ENCODE peak calls at places on chromosomes 13 and 19, in four cellular contexts. C, R, K and M are unnamed samples.

GRCh38 chr19:35468637-35469036 is 20.6 kb downstream of the FFAR2 start:
- DNase-seq in K (peak), R (peak), C (peak), M (peak)

GRCh38 chr19:49331616-49332055 is 3.6 kb upstream of the CD37 start:
- DNase-seq in C (no peak), K (peak), R (peak), M (no peak)

GRCh38 chr13:98606296-98606695 is 29.4 kb upstream of the STK24 start:
- DNase-seq in C (no peak), K (no peak), R (peak), M (no peak)

GRCh38 chr13:100098445-100099116 is 9.7 kb downstream of the PCCA start:
- DNase-seq in K (no peak), R (no peak), C (no peak), M (no peak)

GRCh38 chr19:39406656-39407393 is at the start of gene ZFP36:
- DNase-seq in R (peak), C (peak), K (peak), M (peak)

GRCh38 chr13:60146491-60146890 is 17.2 kb downstream of the DIAPH3 start:
- DNase-seq in R (no peak), C (no peak), K (no peak), M (no peak)

GRCh38 chr13:29472317-29472961 is 123.0 kb downstream of the SLC7A1 start:
- DNase-seq in K (peak), R (peak), C (peak), M (no peak)

GRCh38 chr19:36152061-36152885 is at the start of gene COX7A1:
- DNase-seq in R (peak), K (peak), C (peak), M (peak)

GRCh38 chr13:33184530-33184929 is 101.0 kb downstream of the STARD13 start:
- DNase-seq in K (no peak), R (no peak), C (no peak), M (no peak)

GRCh38 chr13:47794963-47795362 is 206.1 kb downstream of the SUCLA2 start:
- DNase-seq in R (peak), C (no peak), K (no peak), M (no peak)

GRCh38 chr13:98315466-98315865 is 138.4 kb upstream of the RNF113B start:
- DNase-seq in C (no peak), K (no peak), R (no peak), M (no peak)

GRCh38 chr13:28532226-28533048 is 37.5 kb upstream of the FLT1 start:
- DNase-seq in R (peak), K (no peak), C (no peak), M (peak)

GRCh38 chr13:110920038-110920437 is 5.2 kb upstream of the ANKRD10 start:
- DNase-seq in R (no peak), K (no peak), C (no peak), M (no peak)

GRCh38 chr19:17620696-17621095 is 65.2 kb downstream of the COLGALT1 start:
- DNase-seq in K (no peak), R (no peak), C (no peak), M (peak)

GRCh38 chr19:4088975-4089374 is 22.3 kb upstream of the ZBTB7A start:
- DNase-seq in R (no peak), K (no peak), C (no peak), M (no peak)

GRCh38 chr13:66212511-66212910 is 1017.6 kb downstream of the PCDH9 start:
- DNase-seq in K (no peak), R (no peak), C (no peak), M (no peak)

GRCh38 chr13:66218583-66218982 is 1011.6 kb downstream of the PCDH9 start:
- DNase-seq in K (no peak), R (no peak), C (no peak), M (no peak)

GRCh38 chr13:66214467-66214866 is 1015.7 kb downstream of the PCDH9 start:
- DNase-seq in C (no peak), R (no peak), K (no peak), M (no peak)

GRCh38 chr13:66219493-66219892 is 1010.6 kb downstream of the PCDH9 start:
- DNase-seq in R (no peak), K (no peak), C (no peak), M (no peak)

DNA sequence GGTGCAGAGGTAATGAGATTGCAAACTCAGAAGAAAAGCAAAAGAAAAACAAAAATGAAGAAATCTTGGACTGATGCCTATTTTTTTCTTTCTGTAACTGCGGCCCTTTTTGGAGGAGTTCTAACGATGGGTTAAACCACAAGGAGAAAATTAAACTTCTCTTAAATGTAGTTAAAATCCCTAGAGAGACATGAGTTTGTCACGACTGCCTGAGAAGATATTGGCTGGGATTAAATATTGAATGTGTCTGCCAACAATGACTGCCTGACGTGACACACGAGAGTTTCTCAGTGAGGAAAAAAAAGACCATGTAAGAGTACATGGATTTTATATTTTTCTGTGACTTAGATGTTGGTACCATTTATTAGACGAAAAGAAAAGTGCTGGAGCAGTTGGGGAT is 1013.4 kb downstream of the PCDH9 start:
- DNase-seq in C (no peak), K (no peak), R (no peak), M (no peak)
- H3K4me3 ChIP-seq in C (no peak), K (no peak), R (no peak), M (no peak)

GRCh38 chr19:2099054-2099501 is 2.4 kb downstream of the IZUMO4 start:
- DNase-seq in K (no peak), R (no peak), C (no peak), M (no peak)

GRCh38 chr19:2099937-2100718 is 3.4 kb downstream of the IZUMO4 start:
- DNase-seq in K (no peak), R (no peak), C (no peak), M (no peak)

GRCh38 chr19:2095338-2095938 is 688 bp downstream of the MOB3A start:
- DNase-seq in C (peak), R (no peak), K (no peak), M (no peak)

GRCh38 chr19:2096543-2097329 is at the start of gene IZUMO4:
- DNase-seq in C (peak), R (peak), K (peak), M (peak)

DNA sequence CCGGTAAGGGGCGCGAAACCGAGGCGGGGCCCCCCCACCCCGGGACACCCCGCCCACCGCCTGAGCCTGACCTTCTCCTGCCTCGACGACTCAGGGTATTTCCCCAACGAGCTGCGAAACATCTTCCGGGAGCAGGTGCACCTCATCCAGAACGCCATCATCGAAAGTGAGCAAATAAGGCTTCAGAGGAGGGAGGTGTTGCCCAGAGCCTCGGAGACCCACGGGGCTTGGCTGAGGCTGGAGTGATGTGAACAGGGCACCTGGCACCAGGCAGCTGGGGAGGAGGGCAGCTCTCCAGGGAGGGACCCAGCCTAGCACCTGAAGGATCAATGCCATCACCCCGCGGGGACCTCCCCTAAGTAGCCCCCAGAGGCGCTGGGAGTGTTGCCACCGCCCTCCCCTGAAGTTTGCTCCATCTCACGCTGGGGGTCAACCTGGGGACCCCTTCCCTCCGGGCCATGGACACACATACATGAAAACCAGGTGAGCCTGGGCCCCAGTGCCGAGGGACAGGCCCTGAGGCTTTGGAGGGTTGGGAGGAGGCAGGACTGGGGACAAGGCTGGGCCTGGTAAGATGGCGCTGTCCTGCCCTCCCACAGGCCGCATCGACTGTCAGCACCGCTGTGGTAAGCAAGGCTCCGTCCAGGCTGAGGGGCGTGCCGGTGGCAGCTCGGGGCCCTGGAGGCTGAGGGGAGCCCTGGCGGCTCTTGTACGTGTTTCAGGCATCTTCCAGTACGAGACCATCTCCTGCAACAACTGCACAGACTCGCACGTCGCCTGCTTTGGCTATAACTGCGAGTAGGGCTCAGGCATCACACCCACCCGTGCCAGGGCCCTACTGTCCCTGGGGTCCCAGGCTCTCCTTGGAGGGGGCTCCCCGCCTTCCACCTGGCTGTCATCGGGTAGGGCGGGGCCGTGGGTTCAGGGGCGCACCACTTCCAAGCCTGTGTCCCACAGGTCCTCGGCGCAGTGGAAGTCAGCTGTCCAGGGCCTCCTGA is 914 bp downstream of the IZUMO4 start:
- DNase-seq in R (peak), C (peak), K (peak), M (no peak)
- H3K27ac ChIP-seq in R (peak), C (peak), K (no peak), M (no peak)

GRCh38 chr13:41528021-41528420 is 70.7 kb downstream of the RGCC start:
- DNase-seq in C (no peak), R (no peak), K (no peak), M (no peak)

GRCh38 chr13:41533676-41534075 is 76.3 kb downstream of the RGCC start:
- DNase-seq in R (no peak), K (no peak), C (no peak), M (no peak)

DNA sequence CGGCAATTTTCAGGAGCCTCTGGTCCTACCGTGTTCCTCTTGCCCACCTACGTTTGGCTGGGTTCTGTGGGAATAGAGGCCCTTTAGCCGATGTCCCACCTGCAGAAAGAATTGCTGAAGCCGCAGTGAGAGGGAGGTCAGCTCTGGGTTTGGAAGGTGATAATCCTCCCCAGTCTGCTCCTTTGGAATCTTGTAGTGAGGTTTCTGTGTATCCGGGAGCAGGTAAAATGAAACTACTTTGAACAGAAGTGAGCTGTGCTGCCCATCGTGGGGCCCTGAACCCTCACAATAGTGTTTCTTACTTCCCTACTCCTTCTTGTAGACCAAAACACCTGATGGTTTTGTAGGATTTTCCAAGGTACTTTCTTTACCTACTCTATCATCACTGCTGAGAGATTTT is 75.9 kb downstream of the RGCC start:
- DNase-seq in K (no peak), R (no peak), C (no peak), M (no peak)
- H3K4me3 ChIP-seq in K (no peak), R (no peak), C (no peak), M (no peak)

DNA sequence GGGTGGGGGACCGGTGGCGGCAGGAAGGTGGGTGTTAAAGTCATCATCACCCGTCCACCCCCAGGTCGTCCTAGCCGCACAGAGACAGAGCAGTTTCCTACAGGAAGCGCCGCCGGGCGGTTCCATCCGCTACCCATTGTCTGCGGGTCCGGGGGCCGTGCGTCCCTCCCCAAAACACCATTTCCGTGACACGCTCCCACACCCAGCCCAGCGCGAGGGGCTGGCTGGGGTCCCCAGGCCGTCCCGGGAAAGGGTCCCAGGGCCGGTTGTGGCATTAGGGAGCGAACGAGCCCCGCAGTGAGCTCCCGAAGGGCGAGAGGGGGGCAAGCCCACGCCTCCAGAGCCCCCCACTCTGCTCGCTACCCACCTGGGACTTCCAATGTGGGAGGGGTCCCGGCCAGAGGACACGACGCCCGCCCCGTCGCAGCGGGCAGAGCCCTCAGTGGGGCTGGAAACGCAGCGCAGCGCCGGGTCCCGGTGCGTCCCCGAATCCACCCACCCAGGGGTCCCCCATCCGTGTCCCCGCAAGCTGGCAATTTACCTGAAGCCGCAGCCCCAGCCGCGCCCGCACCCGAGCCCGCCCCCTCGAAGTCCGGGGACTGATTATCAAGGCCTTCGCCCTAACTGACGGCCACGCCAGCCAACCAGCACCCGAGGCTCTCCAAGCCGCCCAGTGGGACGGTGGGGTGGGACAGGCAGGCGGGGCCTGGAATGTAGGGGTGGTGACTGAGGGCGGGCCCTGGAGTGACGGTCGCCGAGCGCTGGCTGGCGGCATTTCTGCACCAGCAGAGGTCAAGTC is at the start of gene KANK3:
- DNase-seq in C (peak), K (peak), R (peak), M (peak)
- H3K27ac ChIP-seq in C (peak), K (no peak), R (no peak), M (peak)